ENCODE peak calls at places on chromosomes 12 and 14, in four cellular contexts. L is K562, A is GM12878, U is HepG2. D is an unnamed sample.

GRCh38 chr14:51368721-51369163 is 128.7 kb downstream of the TMX1 start:
- DNase-seq in L (no peak), A (no peak), U (no peak), D (no peak)

GRCh38 chr14:91580886-91581615 is 70.9 kb upstream of the PPP4R3A start:
- DNase-seq in L (no peak), U (no peak), A (no peak), D (no peak)

GRCh38 chr14:77007339-77007974 is 21.1 kb downstream of the IRF2BPL start:
- DNase-seq in U (no peak), L (no peak), A (no peak), D (no peak)

GRCh38 chr14:54329082-54329695 is 67.6 kb upstream of the CDKN3 start:
- DNase-seq in U (peak), L (peak), A (no peak), D (no peak)

GRCh38 chr14:75628816-75629215 is 31.9 kb downstream of the ERG28 start:
- DNase-seq in L (no peak), A (no peak), U (no peak), D (no peak)

GRCh38 chr12:38144601-38145436 is 171.8 kb upstream of the ALG10B start:
- DNase-seq in L (no peak), A (no peak), U (no peak), D (no peak)

GRCh38 chr12:50742776-50743175 is 21.1 kb upstream of the ATF1 start:
- DNase-seq in A (no peak), L (no peak), U (no peak), D (no peak)

GRCh38 chr14:93832665-93833064 is 44.4 kb upstream of the PRIMA1 start:
- DNase-seq in A (no peak), L (no peak), U (no peak), D (peak)

GRCh38 chr14:22131749-22132476 is 457.1 kb downstream of the DAD1 start:
- DNase-seq in U (peak), L (peak), A (no peak), D (no peak)

GRCh38 chr12:110640275-110641025 is 26.5 kb downstream of the TCTN1 start:
- DNase-seq in L (no peak), A (no peak), U (no peak), D (no peak)

GRCh38 chr14:88212691-88213090 is 110.4 kb downstream of the KCNK10 start:
- DNase-seq in L (no peak), A (no peak), U (no peak), D (no peak)

GRCh38 chr14:85566603-85567002 is 36.7 kb downstream of the FLRT2 start:
- DNase-seq in U (no peak), L (no peak), A (no peak), D (no peak)

GRCh38 chr14:83607682-83608081 is 1922.3 kb upstream of the FLRT2 start:
- DNase-seq in A (no peak), L (no peak), U (no peak), D (no peak)

GRCh38 chr14:81946808-81947798 is 413.4 kb upstream of the SEL1L start:
- DNase-seq in A (no peak), U (no peak), L (no peak), D (no peak)

GRCh38 chr12:62138527-62138926 is 121.7 kb upstream of the USP15 start:
- DNase-seq in A (no peak), U (no peak), L (no peak), D (no peak)

GRCh38 chr14:103132381-103133212 is 9.3 kb downstream of the TNFAIP2 start:
- DNase-seq in L (no peak), U (peak), A (no peak), D (no peak)

GRCh38 chr12:118402251-118402650 is 25.9 kb downstream of the SUDS3 start:
- DNase-seq in U (no peak), L (no peak), A (no peak), D (no peak)

GRCh38 chr14:94028450-94028826 is 2.3 kb downstream of the OTUB2 start:
- DNase-seq in A (no peak), U (peak), L (no peak), D (no peak)

GRCh38 chr12:88946377-88946997 is 366.2 kb upstream of the KITLG start:
- DNase-seq in L (no peak), U (no peak), A (no peak), D (no peak)

DNA sequence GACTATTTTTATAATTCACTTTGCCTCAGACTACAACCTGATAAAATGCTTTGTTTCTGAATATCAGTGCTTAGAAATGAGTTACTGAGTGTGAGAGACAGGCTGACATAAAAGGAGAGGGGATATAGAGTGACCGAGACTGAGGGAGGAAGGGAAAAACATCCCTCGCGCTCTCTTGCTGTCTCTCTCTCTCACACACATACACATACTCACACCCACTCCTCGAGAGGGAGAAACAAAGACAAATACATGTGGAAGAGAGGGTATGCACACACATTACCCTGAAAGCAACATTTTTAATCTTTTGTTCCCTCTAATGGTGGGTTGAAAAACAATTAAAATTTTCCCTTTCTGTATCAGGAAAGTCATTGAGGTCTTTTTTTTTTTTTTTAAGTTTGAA is 45.2 kb downstream of the FRS2 start:
- DNase-seq in A (no peak), L (no peak), U (no peak), D (no peak)
- TF ChIP-seq SMC3 in A (no peak), L (no peak), U (no peak), D (no peak)

GRCh38 chr14:105092912-105093425 is 27.7 kb upstream of the GPR132 start:
- DNase-seq in U (no peak), A (no peak), L (peak), D (peak)
- TF ChIP-seq ZBTB33 in U (no peak), A (no peak), L (no peak), D (no peak)

GRCh38 chr14:68549966-68550705 is 242.7 kb downstream of the ZFP36L1 start:
- DNase-seq in L (no peak), A (no peak), U (no peak), D (no peak)
- TF ChIP-seq SMC3 in L (no peak), A (no peak), U (no peak), D (no peak)

GRCh38 chr14:34711169-34711568 is 3.2 kb downstream of the CFL2 start:
- DNase-seq in L (no peak), U (no peak), A (peak), D (peak)
- TF ChIP-seq ZBTB33 in L (no peak), U (no peak), A (no peak), D (no peak)

GRCh38 chr12:92942905-92943304 is 13.8 kb upstream of the EEA1 start:
- DNase-seq in L (no peak), A (no peak), U (no peak), D (no peak)

GRCh38 chr12:92938623-92939022 is 9.5 kb upstream of the EEA1 start:
- DNase-seq in A (no peak), U (no peak), L (no peak), D (no peak)

GRCh38 chr12:92933606-92934005 is 4.5 kb upstream of the EEA1 start:
- DNase-seq in L (no peak), A (no peak), U (no peak), D (no peak)

GRCh38 chr12:92943482-92944250 is 14.6 kb upstream of the EEA1 start:
- DNase-seq in L (no peak), A (no peak), U (peak), D (no peak)

DNA sequence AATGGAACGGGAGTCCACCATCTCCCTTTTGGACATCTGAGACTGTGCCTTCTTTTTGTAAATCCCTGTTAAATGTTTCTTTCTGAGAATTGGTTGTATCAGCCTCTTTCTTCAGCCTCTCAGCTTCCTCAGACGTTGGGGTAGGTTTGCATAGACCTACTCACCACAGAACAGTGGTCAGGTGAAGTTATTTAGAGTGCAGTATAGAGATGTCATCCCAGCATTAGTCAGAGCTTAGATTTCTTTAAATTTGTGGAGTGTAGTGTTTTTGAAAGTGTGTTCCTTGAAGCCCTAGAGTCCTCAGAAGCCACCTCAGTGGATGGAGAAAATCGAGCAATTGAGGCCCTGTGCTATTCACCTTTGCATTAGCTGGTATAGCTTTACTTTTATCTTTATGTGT is 8.9 kb upstream of the EEA1 start:
- DNase-seq in A (no peak), U (no peak), L (no peak), D (no peak)
- TF ChIP-seq SMC3 in A (no peak), U (no peak), L (no peak), D (no peak)

DNA sequence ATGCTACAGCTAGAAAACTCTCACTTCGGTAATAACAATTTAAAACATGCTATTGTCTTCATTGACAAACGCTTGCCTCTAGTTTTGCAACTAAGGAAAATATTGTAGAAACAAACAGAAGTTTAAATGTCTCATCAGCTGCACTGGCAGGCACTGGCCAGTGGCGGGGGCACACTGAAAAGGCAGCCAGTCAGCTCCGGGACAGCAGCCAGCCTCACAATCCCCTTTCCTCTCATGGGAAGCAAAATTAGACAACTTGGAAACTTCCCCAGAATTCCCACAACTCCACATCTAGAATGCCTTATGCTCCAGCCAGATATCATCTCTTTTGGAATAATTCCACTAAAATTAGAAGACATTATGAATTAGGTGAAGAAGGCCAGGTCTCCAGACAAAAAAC is 72.0 kb downstream of the CLIP1 start:
- DNase-seq in A (no peak), U (no peak), L (no peak), D (peak)
- TF ChIP-seq ZBTB33 in A (no peak), U (no peak), L (no peak), D (no peak)